ENCODE peak calls at places on chromosomes 5 and 9, in six cellular contexts. K is hepatocyte, L is neural progenitor cell, E is SK-N-SH, G is GM23248, Z is OCI-LY7. O is an unnamed sample. For H4K20me1, the result is how much of the 10 kb centered on the place peaks cover.

GRCh38 chr5:41843456-41844112 is 26.6 kb downstream of the OXCT1 start:
- DNase-seq in K (peak), L (peak), E (peak), G (peak), Z (peak), O (peak)

GRCh38 chr9:111287127-111287526 is 42.9 kb downstream of the OR2K2 start:
- DNase-seq in K (no peak), L (peak), E (no peak), G (peak), Z (no peak), O (peak)

GRCh38 chr5:50751064-50751657 is 84.7 kb downstream of the PARP8 start:
- DNase-seq in K (peak), L (peak), E (peak), G (peak), Z (peak), O (peak)

GRCh38 chr9:971901-972511 is 4.4 kb upstream of the DMRT3 start:
- DNase-seq in K (peak), L (peak), E (peak), G (no peak), Z (no peak), O (peak)

GRCh38 chr5:53303105-53303504 is 177.3 kb upstream of the FST start:
- DNase-seq in K (no peak), L (no peak), E (no peak), G (peak), Z (no peak), O (no peak)

GRCh38 chr9:21668504-21668903 is 133.9 kb upstream of the MTAP start:
- DNase-seq in K (no peak), L (no peak), E (no peak), G (no peak), Z (no peak), O (no peak)

GRCh38 chr9:20524776-20525175 is 97.5 kb downstream of the MLLT3 start:
- DNase-seq in K (no peak), L (peak), E (no peak), G (peak), Z (no peak), O (peak)

GRCh38 chr9:13707635-13708410 is 428.3 kb upstream of the MPDZ start:
- DNase-seq in K (no peak), L (no peak), E (no peak), G (peak), Z (no peak), O (no peak)

GRCh38 chr5:31048282-31048974 is 145.1 kb upstream of the CDH6 start:
- DNase-seq in K (no peak), L (no peak), E (no peak), G (no peak), Z (no peak), O (no peak)

GRCh38 chr5:150078802-150079654 is 7.3 kb downstream of the CSF1R start:
- DNase-seq in K (no peak), L (no peak), E (peak), G (peak), Z (no peak), O (no peak)

GRCh38 chr9:95382433-95382832 is 64.9 kb upstream of the FANCC start:
- DNase-seq in K (no peak), L (no peak), E (no peak), G (no peak), Z (no peak), O (no peak)

GRCh38 chr9:5122542-5122941 is 62.9 kb downstream of the INSL6 start:
- DNase-seq in K (no peak), L (no peak), E (no peak), G (no peak), Z (no peak), O (no peak)

GRCh38 chr5:139064613-139065012 is 133.6 kb downstream of the SIL1 start:
- DNase-seq in K (no peak), L (no peak), E (no peak), G (peak), Z (no peak), O (no peak)

GRCh38 chr5:147332643-147333042 is 97.8 kb downstream of the STK32A start:
- DNase-seq in K (no peak), L (peak), E (no peak), G (no peak), Z (no peak), O (no peak)

GRCh38 chr9:38358390-38359296 is 33.9 kb upstream of the ALDH1B1 start:
- DNase-seq in K (peak), L (no peak), E (no peak), G (no peak), Z (no peak), O (no peak)

GRCh38 chr5:141430332-141431113 is at the start of gene PCDHGA12:
- DNase-seq in K (no peak), L (no peak), E (no peak), G (peak), Z (peak), O (peak)

DNA sequence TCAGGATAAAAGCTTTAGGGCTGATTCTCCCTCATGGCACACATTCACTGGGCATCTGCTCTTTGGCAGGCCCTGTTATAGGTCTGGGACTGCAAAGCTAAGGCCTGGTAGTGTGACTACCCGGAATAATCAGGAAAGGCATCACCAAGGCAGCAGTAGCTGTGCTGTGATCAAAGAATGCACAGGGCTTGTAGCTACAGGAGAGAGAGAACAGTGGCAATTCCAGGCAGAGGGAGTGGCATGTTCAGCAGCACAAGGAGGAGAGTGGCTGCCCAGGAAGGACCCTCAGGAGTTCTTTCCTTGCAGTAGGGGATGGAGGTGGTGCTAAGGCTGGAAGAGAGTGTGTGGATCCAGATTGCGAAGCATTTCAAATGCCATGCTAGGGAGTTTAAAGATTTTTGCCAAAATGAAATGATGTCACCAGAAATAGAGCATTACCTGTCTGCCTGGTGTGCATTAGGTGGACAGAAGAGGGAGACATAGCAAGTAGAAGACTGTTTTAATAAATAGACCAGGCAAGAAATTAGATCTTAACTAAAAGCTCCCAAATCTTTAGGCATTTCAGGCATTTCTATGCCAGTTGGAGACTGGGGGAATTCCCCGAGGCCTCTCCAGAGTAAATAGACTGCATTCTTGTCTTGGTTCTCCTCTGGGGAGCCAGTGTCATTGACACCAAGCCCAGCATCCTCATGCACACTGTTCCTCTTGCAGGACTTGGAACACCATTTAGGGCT is 69.1 kb downstream of the GPR21 start:
- DNase-seq in K (no peak), L (no peak), E (no peak), G (no peak), Z (peak), O (peak)
- TF ChIP-seq EZH2phosphoT487 in K (no peak), L (no peak), E (no peak), G (no peak), Z (no peak), O (no peak)

DNA sequence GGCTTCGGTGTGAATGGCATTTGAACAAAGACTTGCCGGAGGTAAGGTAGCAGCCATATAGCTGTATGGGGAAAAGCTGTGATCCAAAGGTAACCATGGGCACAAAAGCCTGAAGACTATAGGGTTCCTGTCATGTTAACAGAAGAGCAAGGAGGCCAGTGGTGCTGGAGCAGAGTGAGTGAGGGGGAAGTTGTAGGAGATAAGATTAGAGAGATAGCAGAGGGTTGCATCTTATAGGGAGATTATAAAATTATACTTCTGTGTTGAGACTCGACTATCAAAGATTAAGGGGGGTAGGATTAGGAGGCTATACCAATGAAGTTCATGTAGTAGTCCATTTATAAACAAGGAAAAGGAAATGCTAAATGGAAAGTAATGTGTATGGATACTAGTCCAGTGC is 3.3 kb downstream of the NCBP1 start:
- DNase-seq in K (no peak), L (no peak), E (no peak), G (no peak), Z (no peak), O (no peak)
- H4K20me1 ChIP-seq in K (under half), L (half or more), E (under half), G (under half), Z (half or more), O (half or more)

DNA sequence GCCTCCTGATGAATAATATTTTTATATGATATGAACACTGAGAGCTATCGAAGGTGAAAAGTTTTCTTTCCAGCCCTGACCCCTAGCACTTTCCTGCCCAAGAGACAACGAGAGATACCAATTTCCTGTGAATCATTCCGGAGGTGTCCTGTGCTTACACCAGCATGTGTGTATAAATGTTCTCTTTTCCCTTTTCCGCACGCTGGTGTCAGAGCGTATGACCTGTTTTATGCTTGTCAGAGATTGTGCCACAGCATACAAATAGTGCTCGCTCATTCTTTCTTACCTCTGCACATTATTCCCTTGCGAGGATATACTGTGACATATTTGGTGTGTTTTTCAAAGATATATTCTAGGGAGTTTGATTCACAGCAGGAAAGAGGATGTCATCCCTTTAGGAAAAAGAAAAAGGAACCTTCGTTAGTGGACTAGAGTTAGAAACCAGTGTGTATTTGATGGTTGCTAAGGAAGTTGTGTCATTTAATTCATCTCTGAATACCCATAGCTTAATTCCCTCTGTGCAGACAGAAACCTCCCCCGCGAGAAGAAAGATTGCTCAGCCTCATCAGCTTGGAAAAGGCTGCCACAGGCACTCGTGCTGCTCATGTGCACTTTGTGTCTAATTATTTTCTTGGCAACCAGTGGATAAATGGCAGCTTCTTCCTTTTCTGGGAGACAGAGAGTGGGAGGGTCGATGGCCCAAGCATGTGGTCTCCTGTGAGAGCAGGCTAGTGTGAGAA is 14.8 kb upstream of the CCIN start:
- DNase-seq in K (no peak), L (no peak), E (no peak), G (peak), Z (no peak), O (no peak)
- TF ChIP-seq EZH2phosphoT487 in K (no peak), L (no peak), E (no peak), G (no peak), Z (no peak), O (no peak)

GRCh38 chr5:32330126-32330971 is 17.6 kb upstream of the MTMR12 start:
- DNase-seq in K (no peak), L (no peak), E (no peak), G (no peak), Z (no peak), O (no peak)

GRCh38 chr5:32332361-32332760 is 19.6 kb upstream of the MTMR12 start:
- DNase-seq in K (no peak), L (no peak), E (no peak), G (no peak), Z (no peak), O (no peak)

GRCh38 chr5:32331217-32331926 is 18.6 kb upstream of the MTMR12 start:
- DNase-seq in K (peak), L (no peak), E (no peak), G (no peak), Z (no peak), O (no peak)

GRCh38 chr5:32331927-32332274 is 19.2 kb upstream of the MTMR12 start:
- DNase-seq in K (no peak), L (no peak), E (no peak), G (no peak), Z (no peak), O (no peak)

GRCh38 chr5:32329395-32329834 is 16.7 kb upstream of the MTMR12 start:
- DNase-seq in K (peak), L (peak), E (peak), G (peak), Z (peak), O (peak)
- H4K20me1 ChIP-seq in K (under half), L (under half), E (under half), G (under half), Z (under half), O (under half)

GRCh38 chr9:125066839-125067619 is 76.3 kb downstream of the SCAI start:
- DNase-seq in K (no peak), L (no peak), E (no peak), G (peak), Z (no peak), O (no peak)
- TF ChIP-seq EZH2phosphoT487 in K (no peak), L (no peak), E (no peak), G (no peak), Z (no peak), O (no peak)

DNA sequence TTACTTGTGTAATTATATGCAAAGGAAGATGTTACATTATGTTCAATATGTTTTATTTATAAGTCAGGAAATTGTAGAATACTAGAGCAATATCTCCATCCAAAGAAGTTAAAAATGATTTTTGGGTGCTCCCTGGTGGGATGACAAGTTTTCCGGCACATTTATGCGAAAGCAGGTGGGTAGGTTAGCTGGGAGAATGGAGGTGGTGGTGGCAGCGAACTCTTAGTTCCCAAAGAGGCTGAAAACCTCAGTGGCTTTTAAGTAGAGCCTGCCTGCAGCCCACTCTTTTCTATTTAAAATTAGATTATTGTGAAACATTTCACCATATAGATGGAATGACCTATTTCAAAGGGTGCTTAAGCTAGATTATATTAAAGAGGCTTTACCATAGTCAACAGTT is 51.8 kb downstream of the ANKRD33B start:
- DNase-seq in K (no peak), L (no peak), E (no peak), G (no peak), Z (no peak), O (no peak)
- H4K20me1 ChIP-seq in K (under half), L (under half), E (under half), G (under half), Z (under half), O (under half)

DNA sequence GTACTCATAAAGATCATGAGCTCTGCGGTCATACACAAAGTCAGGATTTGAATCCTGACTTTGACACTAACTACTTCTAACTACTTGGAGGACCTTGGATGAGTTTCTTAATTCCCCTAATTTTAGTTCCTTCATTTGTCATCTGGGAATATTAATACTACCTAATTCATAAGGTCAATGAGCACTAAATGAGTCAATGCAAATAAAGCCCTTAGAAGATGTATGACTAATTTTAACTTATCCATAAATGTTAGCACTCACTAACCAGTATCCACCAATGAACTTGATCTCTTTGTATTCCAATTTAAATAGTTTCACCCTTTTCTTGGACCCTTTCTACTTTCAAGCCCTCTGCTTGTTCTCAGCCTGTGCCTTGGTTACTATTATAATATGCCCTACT is 1106.4 kb downstream of the CDH18 start:
- DNase-seq in K (no peak), L (no peak), E (no peak), G (no peak), Z (no peak), O (no peak)
- TF ChIP-seq EZH2phosphoT487 in K (no peak), L (no peak), E (no peak), G (no peak), Z (no peak), O (no peak)

O was measured in GM23338.